ENCODE peak calls at places on chromosome 22, in four cellular contexts. B is heart left ventricle, O is astrocyte of the spinal cord, E is cardiac fibroblast. D is an unnamed sample.

GRCh38 chr22:23302171-23303002 is 122.1 kb downstream of the BCR start:
- DNase-seq in B (no peak), O (peak), E (peak), D (no peak)

GRCh38 chr22:49305215-49305965 is 522.3 kb downstream of the BRD1 start:
- DNase-seq in B (peak), O (no peak), E (peak), D (no peak)

GRCh38 chr22:41902932-41903421 is 11.9 kb downstream of the SHISA8 start:
- DNase-seq in B (peak), O (no peak), E (no peak), D (no peak)

GRCh38 chr22:40033586-40034380 is 39.0 kb downstream of the FAM83F start:
- DNase-seq in B (no peak), O (no peak), E (no peak), D (no peak)

GRCh38 chr22:38271927-38272372 is 860 bp downstream of the TMEM184B start:
- DNase-seq in B (no peak), O (no peak), E (peak), D (no peak)

GRCh38 chr22:30856699-30857098 is 111.9 kb downstream of the MORC2 start:
- DNase-seq in B (no peak), O (no peak), E (no peak), D (no peak)

GRCh38 chr22:40021401-40022000 is 26.7 kb downstream of the FAM83F start:
- DNase-seq in B (no peak), O (no peak), E (no peak), D (no peak)

GRCh38 chr22:50506611-50507420 is 686 bp downstream of the LMF2 start:
- DNase-seq in B (no peak), O (no peak), E (no peak), D (no peak)

GRCh38 chr22:24758164-24758799 is 16.2 kb downstream of the PIWIL3 start:
- DNase-seq in B (peak), O (peak), E (peak), D (peak)

GRCh38 chr22:43094551-43094950 is 5.4 kb upstream of the TTLL1 start:
- DNase-seq in B (no peak), O (no peak), E (no peak), D (no peak)

GRCh38 chr22:40714514-40714966 is 35.3 kb downstream of the MCHR1 start:
- DNase-seq in B (no peak), O (peak), E (peak), D (peak)

GRCh38 chr22:23263651-23264555 is 83.6 kb downstream of the BCR start:
- DNase-seq in B (no peak), O (no peak), E (no peak), D (no peak)

GRCh38 chr22:23478175-23478574 is 101.9 kb downstream of the IGLL1 start:
- DNase-seq in B (no peak), O (no peak), E (no peak), D (no peak)

GRCh38 chr22:24133187-24133965 is 47.9 kb upstream of the SUSD2 start:
- DNase-seq in B (no peak), O (peak), E (peak), D (no peak)

GRCh38 chr22:37312549-37313183 is 30.4 kb downstream of the CYTH4 start:
- DNase-seq in B (no peak), O (no peak), E (no peak), D (no peak)

GRCh38 chr22:46534177-46534776 is 3.1 kb downstream of the CELSR1 start:
- DNase-seq in B (no peak), O (no peak), E (no peak), D (no peak)

GRCh38 chr22:46534901-46535630 is 2.4 kb downstream of the CELSR1 start:
- DNase-seq in B (no peak), O (no peak), E (no peak), D (no peak)

GRCh38 chr22:46536559-46537220 is 730 bp downstream of the CELSR1 start:
- DNase-seq in B (no peak), O (no peak), E (no peak), D (no peak)

GRCh38 chr22:46537221-46537945 is at the start of gene CELSR1:
- DNase-seq in B (no peak), O (no peak), E (peak), D (no peak)

GRCh38 chr22:46535876-46536558 is 1.4 kb downstream of the CELSR1 start:
- DNase-seq in B (no peak), O (no peak), E (no peak), D (no peak)
- H3K4me3 ChIP-seq in B (no peak), O (no peak), E (no peak), D (no peak)

GRCh38 chr22:17366830-17367229 is 2.4 kb upstream of the CECR2 start:
- DNase-seq in B (peak), O (no peak), E (peak), D (no peak)
- TF ChIP-seq CTCF in B (peak), O (peak), E (peak), D (no peak)

GRCh38 chr22:26642465-26643367 is 14.7 kb upstream of the MIAT start:
- DNase-seq in B (peak), O (peak), E (no peak), D (no peak)
- H3K4me3 ChIP-seq in B (no peak), O (no peak), E (no peak), D (no peak)

DNA sequence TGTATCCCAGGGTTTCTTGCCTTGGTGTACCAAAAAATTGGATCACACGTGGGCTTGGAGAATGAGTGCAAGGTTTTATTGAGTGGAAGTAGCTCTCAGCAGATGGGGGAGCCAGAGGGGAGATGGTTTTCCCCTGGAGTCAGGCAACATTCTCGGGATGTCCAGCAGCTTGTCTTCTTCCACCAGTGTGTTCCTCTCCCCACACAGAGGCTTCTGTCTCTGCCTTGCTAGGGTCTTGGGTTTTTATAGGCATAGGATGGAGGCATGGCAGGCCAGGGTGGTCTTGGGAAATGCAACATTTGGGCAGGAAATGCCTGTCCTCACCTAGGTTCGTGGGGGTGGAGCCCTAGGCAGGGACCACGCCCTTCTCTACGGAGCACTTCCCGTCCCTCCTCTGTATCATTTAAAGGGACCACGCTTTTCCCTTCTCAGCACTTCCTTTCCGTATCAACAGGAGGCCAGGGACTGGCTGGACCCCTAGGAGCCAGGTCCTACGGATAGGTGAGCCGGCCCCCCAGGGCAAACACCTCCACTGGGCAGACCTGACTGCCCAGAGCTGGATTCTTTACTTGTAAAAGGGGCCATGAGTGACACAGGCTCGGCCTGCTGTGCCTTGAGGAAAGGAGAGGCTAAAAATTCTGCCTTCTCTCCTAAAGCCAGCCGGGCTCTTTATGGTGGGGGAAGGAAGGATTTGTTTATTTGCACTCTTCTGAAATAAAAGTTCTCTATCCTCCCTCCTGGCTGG is 55.3 kb upstream of the CCDC188 start:
- DNase-seq in B (peak), O (peak), E (peak), D (peak)
- TF ChIP-seq CTCF in B (no peak), O (no peak), E (peak), D (peak)

GRCh38 chr22:46057206-46057605 is 80.2 kb upstream of the WNT7B start:
- DNase-seq in B (no peak), O (peak), E (no peak), D (no peak)
- H3K4me3 ChIP-seq in B (peak), O (no peak), E (peak), D (no peak)

GRCh38 chr22:29609139-29609538 is 5.7 kb downstream of the NF2 start:
- DNase-seq in B (no peak), O (no peak), E (no peak), D (no peak)
- TF ChIP-seq CTCF in B (no peak), O (peak), E (peak), D (peak)

GRCh38 chr22:44496844-44497217 is 1.2 kb downstream of the RTL6 start:
- DNase-seq in B (no peak), O (no peak), E (no peak), D (no peak)
- H3K4me3 ChIP-seq in B (peak), O (peak), E (peak), D (peak)

DNA sequence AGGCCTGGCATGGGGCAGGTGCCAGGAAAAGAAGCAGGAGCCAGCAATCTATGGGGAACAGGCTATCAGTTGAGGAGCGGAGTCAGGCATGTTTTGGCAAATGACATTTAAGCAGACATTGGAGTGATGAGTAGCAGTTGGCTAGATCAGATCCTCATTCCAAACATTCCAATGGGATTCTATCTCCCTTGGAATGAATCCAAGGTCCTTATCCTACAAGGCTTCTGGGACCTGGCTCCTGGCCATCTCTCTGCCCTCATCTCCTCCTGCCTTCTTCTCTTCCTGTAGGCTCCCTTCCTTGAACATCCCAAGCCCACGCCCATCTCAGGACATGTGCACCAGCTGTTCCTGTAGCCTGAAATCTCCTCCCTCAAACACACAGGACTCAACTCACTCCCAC is 1074.5 kb downstream of the TBC1D22A start:
- DNase-seq in B (no peak), O (no peak), E (no peak), D (no peak)
- TF ChIP-seq CTCF in B (no peak), O (no peak), E (no peak), D (no peak)